ENCODE peak calls at places on chromosomes 6 and 20, in ten cellular contexts. Q is stimulated activated CD4-positive, alpha-beta T cell treated with anti-CD3 and anti-CD28 coated beads, Interleukin-12 subunit alpha, Interleukin-12 subunit beta, amount 100 ng/mL, for 48 hours; U is activated CD8-positive, alpha-beta memory T cell treated with anti-CD3 and anti-CD28 coated beads for 24 hours; R is EL; T is amniotic stem cell; H is NB4; V is GM23248; D is GF-D8; G is AG08396; X is fibroblast of the aortic adventitia. B is an unnamed sample.

GRCh38 chr6:84762220-84762940 is 2.0 kb downstream of the TBX18 start:
- DNase-seq in Q (no peak), U (no peak), R (peak; percentile 70), T (no peak), H (no peak), V (peak; percentile 78), D (no peak), G (no peak), X (peak; percentile 68), B (no peak)

GRCh38 chr20:53019464-53019863 is 47.3 kb downstream of the TSHZ2 start:
- DNase-seq in Q (no peak), U (no peak), R (no peak), T (no peak), H (no peak), V (no peak), D (no peak), G (no peak), X (no peak), B (no peak)

GRCh38 chr6:169317441-169318202 is 64.0 kb upstream of the THBS2 start:
- DNase-seq in Q (no peak), U (no peak), R (no peak), T (no peak), H (no peak), V (no peak), D (no peak), G (no peak), X (no peak), B (no peak)

GRCh38 chr6:115663681-115664080 is 397.0 kb downstream of the FRK start:
- DNase-seq in Q (no peak), U (no peak), R (no peak), T (no peak), H (no peak), V (no peak), D (no peak), G (no peak), X (no peak), B (no peak)

GRCh38 chr20:63587781-63588591 is 13.9 kb upstream of the HELZ2 start:
- DNase-seq in Q (no peak), U (no peak), R (no peak), T (no peak), H (no peak), V (no peak), D (no peak), G (no peak), X (no peak), B (no peak)

GRCh38 chr6:142872376-142872775 is 72.6 kb downstream of the HIVEP2 start:
- DNase-seq in Q (no peak), U (no peak), R (peak; percentile 34), T (no peak), H (no peak), V (peak; percentile 61), D (no peak), G (no peak), X (peak; percentile 66), B (no peak)

GRCh38 chr6:2695464-2696095 is 55.1 kb downstream of the MYLK4 start:
- DNase-seq in Q (no peak), U (no peak), R (peak; percentile 25), T (peak; percentile 0), H (peak; percentile 66), V (peak; percentile 51), D (no peak), G (no peak), X (peak; percentile 70), B (no peak)

GRCh38 chr6:136149311-136149710 is 100.8 kb downstream of the MTFR2 start:
- DNase-seq in Q (no peak), U (no peak), R (peak; percentile 3), T (no peak), H (no peak), V (peak; percentile 2), D (no peak), G (no peak), X (no peak), B (no peak)

GRCh38 chr6:105790635-105791034 is 295.5 kb upstream of the PRDM1 start:
- DNase-seq in Q (no peak), U (no peak), R (no peak), T (no peak), H (no peak), V (peak; percentile 23), D (no peak), G (no peak), X (no peak), B (no peak)

GRCh38 chr6:122726649-122727048 is 52.9 kb upstream of the FABP7 start:
- DNase-seq in Q (no peak), U (no peak), R (peak; percentile 22), T (no peak), H (peak; percentile 23), V (peak; percentile 52), D (no peak), G (no peak), X (peak; percentile 46), B (no peak)

B was measured in spleen.